ENCODE peak calls at places on chromosome 4, in nine cellular contexts. X is heart right ventricle; R is pancreas; I is cardiac fibroblast; Q is endodermal cell; T is thyroid gland; L is tibial artery; A is CD8-positive, alpha-beta memory T cell; N is MG63. Z is an unnamed sample.
A peak's percentile ranks its signal among the peaks of the same experiment; 100 is the strongest.

GRCh38 chr4:75733369-75733768 is 9.0 kb downstream of the USO1 start:
- DNase-seq in X (no peak), R (no peak), I (no peak), Q (no peak), T (no peak), L (no peak), A (no peak), N (no peak), Z (no peak)

GRCh38 chr4:148124512-148124911 is 317.7 kb downstream of the NR3C2 start:
- DNase-seq in X (no peak), R (no peak), I (no peak), Q (no peak), T (no peak), L (no peak), A (no peak), N (no peak), Z (no peak)

GRCh38 chr4:28654618-28655017 is 1794.0 kb downstream of the STIM2 start:
- DNase-seq in X (no peak), R (no peak), I (no peak), Q (no peak), T (no peak), L (no peak), A (no peak), N (no peak), Z (no peak)

GRCh38 chr4:77305766-77306165 is 148.8 kb downstream of the CCNG2 start:
- DNase-seq in X (no peak), R (no peak), I (no peak), Q (no peak), T (no peak), L (no peak), A (no peak), N (no peak), Z (no peak)

GRCh38 chr4:118193421-118193820 is 159.1 kb downstream of the NDST3 start:
- DNase-seq in X (no peak), R (no peak), I (no peak), Q (no peak), T (no peak), L (no peak), A (no peak), N (no peak), Z (no peak)

GRCh38 chr4:25161599-25161960 is 1.3 kb upstream of the SEPSECS start:
- DNase-seq in X (no peak), R (no peak), I (no peak), Q (no peak), T (peak; percentile 6), L (no peak), A (no peak), N (no peak), Z (no peak)

GRCh38 chr4:47876310-47876709 is 38.1 kb downstream of the NFXL1 start:
- DNase-seq in X (no peak), R (no peak), I (no peak), Q (no peak), T (no peak), L (no peak), A (no peak), N (no peak), Z (no peak)

GRCh38 chr4:154491341-154491679 is 289 bp downstream of the DCHS2 start:
- DNase-seq in X (no peak), R (peak; percentile 56), I (peak; percentile 13), Q (peak; percentile 80), T (peak; percentile 15), L (no peak), A (no peak), N (peak; percentile 16), Z (no peak)

GRCh38 chr4:168857546-168858314 is 152.3 kb downstream of the CBR4 start:
- DNase-seq in X (peak; percentile 32), R (no peak), I (peak; percentile 71), Q (no peak), T (no peak), L (no peak), A (no peak), N (no peak), Z (no peak)

GRCh38 chr4:76886848-76887441 is 11.0 kb downstream of the SOWAHB start:
- DNase-seq in X (no peak), R (no peak), I (no peak), Q (no peak), T (no peak), L (no peak), A (no peak), N (no peak), Z (no peak)

GRCh38 chr4:67204441-67204840 is 340.9 kb downstream of the CENPC start:
- DNase-seq in X (no peak), R (no peak), I (no peak), Q (no peak), T (no peak), L (no peak), A (no peak), N (peak; percentile 2), Z (no peak)

GRCh38 chr4:159267023-159267939 is 164.4 kb downstream of the RAPGEF2 start:
- DNase-seq in X (no peak), R (no peak), I (peak; percentile 56), Q (no peak), T (no peak), L (no peak), A (no peak), N (no peak), Z (no peak)

GRCh38 chr4:165384608-165385007 is 5.8 kb downstream of the CPE start:
- DNase-seq in X (no peak), R (no peak), I (peak; percentile 48), Q (no peak), T (no peak), L (no peak), A (no peak), N (no peak), Z (no peak)

GRCh38 chr4:76305971-76306881 is at the start of gene STBD1:
- DNase-seq in X (peak; percentile 74), R (peak; percentile 92), I (peak; percentile 71), Q (peak; percentile 93), T (peak; percentile 75), L (peak; percentile 87), A (peak; percentile 30), N (peak; percentile 82), Z (peak; percentile 78)

GRCh38 chr4:7128234-7128633 is 60.4 kb upstream of the GRPEL1 start:
- DNase-seq in X (no peak), R (no peak), I (no peak), Q (no peak), T (peak; percentile 31), L (no peak), A (no peak), N (no peak), Z (no peak)

GRCh38 chr4:7512428-7512827 is 77.7 kb upstream of the PSAPL1 start:
- DNase-seq in X (no peak), R (no peak), I (no peak), Q (no peak), T (no peak), L (no peak), A (no peak), N (no peak), Z (no peak)

GRCh38 chr4:6772223-6772928 is 10.2 kb upstream of the KIAA0232 start:
- DNase-seq in X (no peak), R (peak; percentile 34), I (peak; percentile 23), Q (no peak), T (peak; percentile 15), L (no peak), A (no peak), N (peak; percentile 25), Z (peak; percentile 66)

GRCh38 chr4:74874785-74875367 is 58.0 kb upstream of the PARM1 start:
- DNase-seq in X (peak; percentile 34), R (no peak), I (peak; percentile 90), Q (peak; percentile 51), T (peak; percentile 24), L (peak; percentile 22), A (peak; percentile 30), N (no peak), Z (peak; percentile 61)

GRCh38 chr4:32022071-32022470 is 1301.9 kb downstream of the PCDH7 start:
- DNase-seq in X (no peak), R (no peak), I (peak; percentile 11), Q (no peak), T (no peak), L (no peak), A (no peak), N (peak; percentile 10), Z (no peak)

GRCh38 chr4:26161030-26161824 is 159.6 kb upstream of the RBPJ start:
- DNase-seq in X (no peak), R (no peak), I (no peak), Q (peak; percentile 77), T (no peak), L (no peak), A (no peak), N (no peak), Z (no peak)

GRCh38 chr4:26067035-26067434 is 153.0 kb downstream of the SMIM20 start:
- DNase-seq in X (no peak), R (no peak), I (no peak), Q (peak; percentile 29), T (no peak), L (no peak), A (no peak), N (no peak), Z (no peak)

GRCh38 chr4:62644372-62644771 is 1444.2 kb downstream of the ADGRL3 start:
- DNase-seq in X (peak; percentile 14), R (no peak), I (peak; percentile 34), Q (peak; percentile 59), T (no peak), L (no peak), A (no peak), N (no peak), Z (no peak)

GRCh38 chr4:39975488-39976089 is 2.1 kb downstream of the PDS5A start:
- DNase-seq in X (no peak), R (no peak), I (peak; percentile 45), Q (no peak), T (no peak), L (no peak), A (no peak), N (no peak), Z (no peak)

GRCh38 chr4:174828845-174829701 is at the start of gene GLRA3:
- DNase-seq in X (no peak), R (peak; percentile 81), I (peak; percentile 35), Q (peak; percentile 99), T (peak; percentile 12), L (no peak), A (no peak), N (peak; percentile 71), Z (no peak)
- H3K4me3 ChIP-seq in X (no peak within 1 kb of the TSS), R (peak within 1 kb of the TSS; percentile 34), I (no peak within 1 kb of the TSS), Q (peak within 1 kb of the TSS; percentile 93), T (no peak within 1 kb of the TSS), L (peak within 1 kb of the TSS; percentile 27), A (no peak within 1 kb of the TSS), N (peak within 1 kb of the TSS; percentile 43), Z (no peak within 1 kb of the TSS)

GRCh38 chr4:38675167-38676121 is 11.4 kb downstream of the KLF3 start:
- DNase-seq in X (peak; percentile 85), R (peak; percentile 77), I (peak; percentile 89), Q (peak; percentile 93), T (peak; percentile 86), L (peak; percentile 89), A (peak; percentile 78), N (peak; percentile 52), Z (peak; percentile 82)
- H3K4me3 ChIP-seq in X (no peak overlapping the region), R (peak overlapping the region; percentile 8), I (no peak overlapping the region), Q (no peak overlapping the region), T (no peak overlapping the region), L (no peak overlapping the region), A (peak overlapping the region; percentile 26), N (no peak overlapping the region), Z (no peak overlapping the region)

GRCh38 chr4:128371004-128371777 is 83.6 kb upstream of the PGRMC2 start:
- DNase-seq in X (no peak), R (no peak), I (peak; percentile 43), Q (no peak), T (no peak), L (no peak), A (no peak), N (no peak), Z (no peak)
- H3K4me3 ChIP-seq in X (no peak overlapping the region), R (no peak overlapping the region), I (no peak overlapping the region), Q (no peak overlapping the region), T (no peak overlapping the region), L (no peak overlapping the region), A (no peak overlapping the region), N (no peak overlapping the region), Z (no peak overlapping the region)

GRCh38 chr4:38004062-38004461 is 43.9 kb downstream of the PTTG2 start:
- DNase-seq in X (no peak), R (no peak), I (peak; percentile 45), Q (no peak), T (peak; percentile 45), L (no peak), A (no peak), N (no peak), Z (no peak)
- H3K4me3 ChIP-seq in X (no peak overlapping the region), R (no peak overlapping the region), I (no peak overlapping the region), Q (no peak overlapping the region), T (no peak overlapping the region), L (no peak overlapping the region), A (no peak overlapping the region), N (no peak overlapping the region), Z (no peak overlapping the region)

Z was measured in prostate gland.